ENCODE peak calls at places on chromosomes 16 and 17, in five cellular contexts. V, K, R, W and B are unnamed samples. For H3K4me1, the result is how much of the 10 kb centered on the place peaks cover.

GRCh38 chr17:59373879-59374495 is 42.5 kb downstream of the YPEL2 start:
- DNase-seq in V (no peak), K (no peak), R (no peak), W (no peak), B (no peak)

GRCh38 chr17:62678214-62678919 is 50.9 kb downstream of the MRC2 start:
- DNase-seq in V (no peak), K (no peak), R (no peak), W (no peak), B (no peak)

GRCh38 chr17:55334285-55334684 is 69.5 kb downstream of the HLF start:
- DNase-seq in V (no peak), K (no peak), R (no peak), W (no peak), B (no peak)

GRCh38 chr16:21659124-21659523 is 4.6 kb upstream of the OTOA start:
- DNase-seq in V (no peak), K (no peak), R (no peak), W (no peak), B (no peak)

GRCh38 chr17:66123163-66123562 is 68.8 kb downstream of the CEP112 start:
- DNase-seq in V (no peak), K (no peak), R (no peak), W (no peak), B (no peak)

GRCh38 chr17:48102700-48103378 is 1.6 kb upstream of the CBX1 start:
- DNase-seq in V (peak), K (no peak), R (no peak), W (no peak), B (no peak)

GRCh38 chr16:89179656-89180315 is 8.2 kb downstream of the CDH15 start:
- DNase-seq in V (no peak), K (no peak), R (no peak), W (no peak), B (no peak)

GRCh38 chr16:24838554-24839266 is 7.1 kb upstream of the SLC5A11 start:
- DNase-seq in V (no peak), K (no peak), R (no peak), W (no peak), B (peak)

GRCh38 chr16:47574091-47575054 is 113.2 kb downstream of the PHKB start:
- DNase-seq in V (no peak), K (no peak), R (no peak), W (no peak), B (no peak)

GRCh38 chr17:77756028-77756427 is 202.5 kb upstream of the TNRC6C start:
- DNase-seq in V (no peak), K (no peak), R (no peak), W (no peak), B (no peak)

GRCh38 chr17:56939869-56940484 is 20.9 kb downstream of the COIL start:
- DNase-seq in V (peak), K (no peak), R (no peak), W (no peak), B (no peak)

GRCh38 chr17:57419940-57420522 is 163.7 kb downstream of the MSI2 start:
- DNase-seq in V (no peak), K (no peak), R (no peak), W (no peak), B (no peak)

GRCh38 chr16:85514295-85514600 is 98.9 kb upstream of the GSE1 start:
- DNase-seq in V (no peak), K (no peak), R (peak), W (peak), B (peak)

GRCh38 chr17:51154176-51154575 is 817 bp downstream of the NME1 start:
- DNase-seq in V (no peak), K (no peak), R (no peak), W (no peak), B (no peak)

GRCh38 chr17:70278846-70279465 is 109.6 kb downstream of the KCNJ2 start:
- DNase-seq in V (no peak), K (no peak), R (no peak), W (no peak), B (no peak)

GRCh38 chr17:31499771-31500554 is 108.5 kb downstream of the RAB11FIP4 start:
- DNase-seq in V (no peak), K (no peak), R (peak), W (peak), B (peak)

GRCh38 chr17:8062435-8062806 is 23.6 kb downstream of the ALOX15B start:
- DNase-seq in V (no peak), K (no peak), R (no peak), W (no peak), B (no peak)

GRCh38 chr16:72530434-72530833 is 358.5 kb upstream of the PMFBP1 start:
- DNase-seq in V (no peak), K (no peak), R (no peak), W (no peak), B (no peak)

GRCh38 chr17:76659928-76660614 is 16.5 kb upstream of the ST6GALNAC1 start:
- DNase-seq in V (no peak), K (no peak), R (no peak), W (no peak), B (no peak)

GRCh38 chr17:1197781-1198490 is 18.2 kb upstream of the ABR start:
- DNase-seq in V (peak), K (peak), R (peak), W (peak), B (peak)

GRCh38 chr16:30602595-30603277 is 7.5 kb downstream of the ZNF689 start:
- DNase-seq in V (no peak), K (no peak), R (no peak), W (no peak), B (no peak)

DNA sequence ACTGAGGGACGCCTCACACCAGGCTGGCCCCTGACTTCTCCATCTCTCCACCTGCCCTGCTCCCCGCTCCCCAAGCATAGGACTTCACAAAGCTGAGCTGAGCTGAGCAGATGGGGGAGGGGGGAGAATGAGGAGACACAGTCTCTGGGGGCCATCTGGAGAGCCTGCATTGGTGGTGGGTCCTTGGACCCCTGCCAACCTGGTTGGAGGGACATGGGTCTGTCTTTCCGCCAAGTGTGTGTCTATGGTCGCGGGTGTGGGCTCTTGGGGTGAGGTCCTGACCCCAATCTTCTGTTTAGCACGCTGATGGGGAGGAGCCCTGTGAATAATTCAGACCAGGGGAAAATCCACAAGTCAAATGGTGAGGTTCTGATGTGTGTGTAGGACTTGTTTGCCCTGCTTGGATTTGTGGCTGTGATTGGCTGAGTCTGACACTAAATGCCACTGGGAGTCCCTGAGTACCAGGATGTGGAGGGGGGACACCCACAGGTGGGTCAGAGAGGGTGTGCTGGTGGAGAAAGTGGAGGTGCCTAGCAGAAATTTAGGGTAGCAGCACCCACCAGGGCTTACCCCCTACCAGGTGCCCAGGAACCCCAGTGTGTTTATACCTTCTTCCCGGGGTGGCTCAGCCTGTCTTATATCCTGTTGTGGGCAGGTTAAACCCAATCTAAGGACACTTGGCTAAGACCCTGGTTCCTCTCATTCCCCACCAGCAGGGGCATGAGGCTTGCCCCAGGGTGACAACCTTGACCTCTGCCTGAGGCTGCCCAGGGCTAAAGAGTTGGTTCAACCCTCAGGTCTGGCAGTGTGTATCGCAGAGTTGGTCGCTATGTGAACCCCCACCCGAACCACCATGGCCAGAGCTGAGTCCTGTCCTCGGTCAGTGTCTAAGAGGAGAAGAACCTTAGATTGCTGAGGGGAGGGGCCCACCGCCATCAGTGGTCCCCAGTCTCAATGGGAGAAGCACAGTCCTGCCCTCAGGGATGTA is 2.1 kb downstream of the FMNL1 start:
- DNase-seq in V (peak), K (no peak), R (no peak), W (no peak), B (peak)
- H3K4me1 ChIP-seq in V (half or more), K (under half), R (under half), W (half or more), B (under half)

DNA sequence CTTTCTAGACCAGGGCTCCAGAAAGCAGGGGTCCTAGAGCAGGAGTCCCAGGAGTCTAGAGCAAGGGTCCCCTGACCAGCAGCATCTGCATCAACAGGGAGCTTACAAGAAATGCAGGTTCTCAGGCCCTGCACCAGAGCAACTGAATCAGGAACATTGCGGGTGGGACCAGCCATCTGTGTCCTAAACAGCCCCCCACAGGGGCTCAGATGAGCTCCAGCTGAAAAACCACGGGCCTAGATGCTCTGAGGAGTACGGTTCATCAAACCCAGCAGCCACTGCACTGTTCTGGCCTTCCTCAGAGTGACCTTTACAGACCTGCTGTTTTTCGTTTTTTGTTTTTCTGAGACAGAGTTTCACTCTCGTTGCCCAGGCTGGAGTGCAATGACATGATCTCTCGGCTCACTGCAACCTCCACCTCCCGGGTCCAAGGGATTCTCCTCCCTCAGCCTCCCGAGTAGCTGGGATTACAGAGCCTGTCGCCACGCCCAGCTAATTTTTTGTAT is 438.2 kb downstream of the SOX9 start:
- DNase-seq in V (no peak), K (no peak), R (no peak), W (no peak), B (no peak)
- H3K4me3 ChIP-seq in V (no peak), K (no peak), R (no peak), W (no peak), B (no peak)

GRCh38 chr16:22751104-22751667 is 62.8 kb upstream of the HS3ST2 start:
- DNase-seq in V (no peak), K (no peak), R (no peak), W (no peak), B (no peak)
- H3K27ac ChIP-seq in V (no peak), K (no peak), R (no peak), W (no peak), B (no peak)

DNA sequence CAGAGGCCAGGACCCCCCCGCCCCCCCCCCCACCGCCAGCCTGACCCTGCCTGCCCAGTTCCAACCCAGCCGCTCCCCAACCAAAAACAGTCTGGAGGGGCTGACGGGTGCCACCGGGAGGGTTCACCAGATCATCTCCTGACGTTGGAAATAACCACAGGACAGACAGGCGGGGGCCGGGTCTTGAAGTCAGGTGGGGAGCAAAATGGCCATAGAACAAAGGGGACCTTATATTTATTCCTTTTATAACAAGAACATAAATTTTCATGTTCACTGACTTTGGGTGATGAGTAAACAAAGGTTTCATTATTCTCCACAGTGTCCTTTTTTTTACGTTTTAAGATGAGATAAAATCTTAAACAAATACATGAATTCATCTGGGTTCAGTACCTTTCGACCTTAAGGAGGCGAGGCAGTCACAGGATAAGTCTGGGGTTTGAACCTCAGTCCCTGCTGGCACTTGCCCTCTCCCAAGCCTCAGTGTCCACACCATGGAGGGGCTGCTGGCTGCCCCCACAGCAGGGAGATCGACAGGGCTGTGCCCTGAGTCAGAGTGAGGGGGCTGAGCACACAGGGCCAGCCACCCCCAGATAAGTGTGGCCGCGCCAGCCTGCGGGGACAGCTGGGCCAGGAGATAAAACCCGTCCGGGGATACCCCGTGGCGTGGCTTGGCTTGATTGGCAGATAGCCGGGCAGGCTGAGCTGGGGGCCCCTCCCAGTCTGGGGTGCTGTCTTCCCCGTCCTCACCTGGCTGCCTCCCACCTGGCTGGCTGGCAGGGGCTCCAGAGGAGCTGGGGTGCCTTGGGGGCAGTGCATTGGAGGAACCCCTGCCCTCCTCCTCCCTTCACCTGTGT is 15.0 kb downstream of the SLC7A5 start:
- DNase-seq in V (no peak), K (no peak), R (no peak), W (no peak), B (peak)
- H3K4me1 ChIP-seq in V (half or more), K (under half), R (under half), W (under half), B (under half)

DNA sequence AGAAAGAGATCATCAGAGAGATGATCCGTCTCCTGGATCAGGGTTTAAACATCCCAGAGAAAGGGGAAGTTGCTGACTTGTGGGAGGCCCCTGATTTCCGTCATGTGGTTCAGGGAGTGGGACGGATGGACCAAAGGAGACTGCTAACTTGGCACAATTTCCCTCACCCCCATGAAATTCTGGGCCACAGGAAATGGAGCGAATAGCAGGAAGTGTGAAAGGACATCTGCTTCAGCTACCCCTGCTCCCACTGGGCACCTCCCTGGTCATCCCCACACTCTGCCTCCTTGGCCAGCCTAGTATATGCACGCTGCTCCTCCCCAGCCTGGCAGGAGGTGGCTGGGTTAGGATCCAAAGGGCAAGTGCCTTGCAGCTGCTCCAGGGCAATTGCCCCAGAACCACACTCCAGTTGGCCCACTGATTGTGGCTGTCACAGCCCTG is 1.3 kb downstream of the ARRB2 start:
- DNase-seq in V (no peak), K (peak), R (peak), W (no peak), B (no peak)
- H3K4me3 ChIP-seq in V (peak), K (no peak), R (peak), W (peak), B (no peak)